ENCODE peak calls at places on chromosomes 3 and 15, in four cellular contexts. M, L, C and G are unnamed samples.

GRCh38 chr3:19348929-19349564 is 200.7 kb downstream of the KCNH8 start:
- DNase-seq in M (no peak), L (no peak), C (no peak), G (peak)

GRCh38 chr3:177930771-177931170 is 605.5 kb upstream of the KCNMB2 start:
- DNase-seq in M (no peak), L (no peak), C (peak), G (peak)

GRCh38 chr3:72229952-72230351 is 445.0 kb upstream of the PROK2 start:
- DNase-seq in M (no peak), L (no peak), C (no peak), G (no peak)

GRCh38 chr3:138308783-138309182 is 20.9 kb downstream of the NME9 start:
- DNase-seq in M (no peak), L (no peak), C (no peak), G (no peak)

GRCh38 chr3:133995264-133995663 is 34.5 kb downstream of the SLCO2A1 start:
- DNase-seq in M (no peak), L (no peak), C (no peak), G (no peak)

GRCh38 chr3:134029256-134029733 is 430 bp downstream of the SLCO2A1 start:
- DNase-seq in M (no peak), L (no peak), C (peak), G (no peak)

GRCh38 chr3:179771797-179772196 is 119.0 kb downstream of the USP13 start:
- DNase-seq in M (no peak), L (no peak), C (no peak), G (no peak)

GRCh38 chr3:160810360-160810759 is 54.3 kb downstream of the PPM1L start:
- DNase-seq in M (no peak), L (peak), C (peak), G (no peak)

GRCh38 chr3:153961498-153961897 is 159.7 kb upstream of the ARHGEF26 start:
- DNase-seq in M (no peak), L (no peak), C (no peak), G (no peak)

GRCh38 chr3:175193815-175194518 is 334.8 kb downstream of the NAALADL2 start:
- DNase-seq in M (no peak), L (peak), C (peak), G (peak)

GRCh38 chr15:36294359-36294758 is 285.1 kb upstream of the CDIN1 start:
- DNase-seq in M (no peak), L (no peak), C (peak), G (no peak)

GRCh38 chr15:87941606-87942005 is 314.9 kb downstream of the NTRK3 start:
- DNase-seq in M (no peak), L (no peak), C (peak), G (no peak)

GRCh38 chr15:55685292-55685691 is 57.7 kb downstream of the PRTG start:
- DNase-seq in M (no peak), L (no peak), C (no peak), G (peak)

GRCh38 chr3:189249987-189250386 is 78.2 kb downstream of the TPRG1 start:
- DNase-seq in M (no peak), L (no peak), C (no peak), G (no peak)

GRCh38 chr15:45714501-45715488 is 80.0 kb downstream of the SQOR start:
- DNase-seq in M (peak), L (no peak), C (peak), G (peak)

GRCh38 chr3:2098398-2099027 is at the start of gene CNTN4:
- DNase-seq in M (peak), L (no peak), C (no peak), G (no peak)